ENCODE peak calls at places on chromosomes 6 and 20, in four cellular contexts. K, X, G and L are unnamed samples. For H3K36me3 and H3K9me3, the result is how much of the 10 kb centered on the place peaks cover.

GRCh38 chr20:19012671-19013070 is 199.1 kb downstream of the SCP2D1 start:
- DNase-seq in K (no peak), X (no peak), G (no peak), L (no peak)

GRCh38 chr20:53411129-53411528 is 182.5 kb downstream of the ZNF217 start:
- DNase-seq in K (no peak), X (no peak), G (no peak), L (no peak)

GRCh38 chr20:7851031-7851490 is 89.2 kb downstream of the HAO1 start:
- DNase-seq in K (no peak), X (no peak), G (peak), L (no peak)

GRCh38 chr20:32807706-32808105 is 12.0 kb upstream of the MAPRE1 start:
- DNase-seq in K (no peak), X (no peak), G (no peak), L (no peak)

GRCh38 chr6:142850653-142851434 is 94.1 kb downstream of the HIVEP2 start:
- DNase-seq in K (no peak), X (no peak), G (peak), L (no peak)

GRCh38 chr6:164502838-164503237 is 806.6 kb downstream of the C6orf118 start:
- DNase-seq in K (no peak), X (no peak), G (no peak), L (no peak)

GRCh38 chr6:82364087-82365010 is 732 bp downstream of the TPBG start:
- DNase-seq in K (no peak), X (peak), G (peak), L (peak)

GRCh38 chr6:129748212-129748900 is 38.4 kb upstream of the ARHGAP18 start:
- DNase-seq in K (peak), X (peak), G (peak), L (no peak)

GRCh38 chr20:9166153-9166780 is 97.4 kb downstream of the PLCB4 start:
- DNase-seq in K (no peak), X (no peak), G (no peak), L (no peak)

GRCh38 chr6:21887301-21888185 is 294.0 kb downstream of the SOX4 start:
- DNase-seq in K (no peak), X (no peak), G (peak), L (no peak)

GRCh38 chr6:148516116-148517016 is 173.7 kb downstream of the SASH1 start:
- DNase-seq in K (no peak), X (no peak), G (no peak), L (no peak)

GRCh38 chr6:28811873-28812272 is 111.9 kb downstream of the TRIM27 start:
- DNase-seq in K (no peak), X (no peak), G (peak), L (no peak)

GRCh38 chr6:25125736-25126135 is 153.4 kb upstream of the CARMIL1 start:
- DNase-seq in K (no peak), X (no peak), G (no peak), L (no peak)

GRCh38 chr6:35392773-35393672 is 50.7 kb downstream of the PPARD start:
- DNase-seq in K (no peak), X (no peak), G (no peak), L (peak)

GRCh38 chr20:62119101-62119500 is 3.2 kb upstream of the LSM14B start:
- DNase-seq in K (no peak), X (no peak), G (no peak), L (no peak)

GRCh38 chr6:88650029-88650619 is 313.3 kb downstream of the RNGTT start:
- DNase-seq in K (no peak), X (no peak), G (peak), L (no peak)

GRCh38 chr6:53603381-53604121 is 58.6 kb upstream of the GCLC start:
- DNase-seq in K (no peak), X (no peak), G (peak), L (no peak)

GRCh38 chr20:36591854-36592641 is 13.5 kb upstream of the RAB5IF start:
- DNase-seq in K (peak), X (no peak), G (no peak), L (no peak)

GRCh38 chr6:154080434-154081189 is 41.6 kb downstream of the OPRM1 start:
- DNase-seq in K (no peak), X (no peak), G (peak), L (no peak)

GRCh38 chr6:20644667-20645370 is 110.6 kb downstream of the CDKAL1 start:
- DNase-seq in K (no peak), X (no peak), G (peak), L (no peak)

GRCh38 chr6:37650071-37650481 is 47.6 kb downstream of the MDGA1 start:
- DNase-seq in K (no peak), X (no peak), G (no peak), L (no peak)

GRCh38 chr6:42978487-42978792 is 541 bp downstream of the PEX6 start:
- DNase-seq in K (no peak), X (peak), G (no peak), L (peak)

GRCh38 chr6:45617441-45617840 is 239.7 kb upstream of the SUPT3H start:
- DNase-seq in K (no peak), X (no peak), G (peak), L (no peak)

GRCh38 chr6:97177905-97178304 is 105.1 kb downstream of the MMS22L start:
- DNase-seq in K (no peak), X (no peak), G (peak), L (no peak)

GRCh38 chr20:20821496-20822260 is 109.2 kb upstream of the RALGAPA2 start:
- DNase-seq in K (no peak), X (no peak), G (no peak), L (no peak)

GRCh38 chr6:3383525-3383924 is 73.3 kb downstream of the SLC22A23 start:
- DNase-seq in K (no peak), X (no peak), G (peak), L (no peak)

GRCh38 chr6:1113921-1114320 is 198.0 kb upstream of the FOXQ1 start:
- DNase-seq in K (no peak), X (no peak), G (no peak), L (no peak)

GRCh38 chr20:59063358-59064213 is 21.0 kb upstream of the PRELID3B start:
- DNase-seq in K (no peak), X (peak), G (peak), L (no peak)

GRCh38 chr20:38164069-38164468 is 1.0 kb downstream of the TGM2 start:
- DNase-seq in K (no peak), X (no peak), G (no peak), L (no peak)

GRCh38 chr20:38165966-38166706 is 1.1 kb upstream of the TGM2 start:
- DNase-seq in K (no peak), X (no peak), G (no peak), L (no peak)

GRCh38 chr20:38166707-38167233 is 1.7 kb upstream of the TGM2 start:
- DNase-seq in K (no peak), X (no peak), G (no peak), L (no peak)

GRCh38 chr20:38164624-38165088 is 414 bp downstream of the TGM2 start:
- DNase-seq in K (no peak), X (no peak), G (no peak), L (no peak)

GRCh38 chr20:38165089-38165965 is at the start of gene TGM2:
- DNase-seq in K (peak), X (peak), G (no peak), L (peak)
- H3K4me3 ChIP-seq in K (no peak), X (peak), G (peak), L (peak)

GRCh38 chr6:13302751-13303667 is 25.3 kb downstream of the TBC1D7 start:
- DNase-seq in K (peak), X (peak), G (peak), L (peak)

GRCh38 chr6:13300649-13301590 is 27.4 kb downstream of the TBC1D7 start:
- DNase-seq in K (no peak), X (no peak), G (no peak), L (no peak)

GRCh38 chr6:13303668-13304017 is 24.7 kb downstream of the TBC1D7 start:
- DNase-seq in K (no peak), X (peak), G (peak), L (peak)

GRCh38 chr6:13304101-13304500 is 24.2 kb downstream of the TBC1D7 start:
- DNase-seq in K (no peak), X (no peak), G (peak), L (no peak)

GRCh38 chr6:13302291-13302690 is 26.0 kb downstream of the TBC1D7 start:
- DNase-seq in K (no peak), X (no peak), G (no peak), L (no peak)
- H3K36me3 ChIP-seq in K (under half), X (under half), G (under half), L (under half)

GRCh38 chr6:144673807-144674206 is 388.7 kb downstream of the UTRN start:
- DNase-seq in K (no peak), X (no peak), G (no peak), L (no peak)
- H3K9me3 ChIP-seq in K (under half), X (under half), G (under half), L (under half)

GRCh38 chr6:150599199-150600002 is at the start of gene PLEKHG1:
- DNase-seq in K (peak), X (peak), G (peak), L (peak)

GRCh38 chr6:150598858-150599198 is 857 bp upstream of the PLEKHG1 start:
- DNase-seq in K (no peak), X (no peak), G (no peak), L (no peak)

GRCh38 chr6:150600003-150600301 is 267 bp downstream of the PLEKHG1 start:
- DNase-seq in K (no peak), X (no peak), G (no peak), L (no peak)

GRCh38 chr6:150596439-150596838 is 3.2 kb upstream of the PLEKHG1 start:
- DNase-seq in K (no peak), X (no peak), G (no peak), L (no peak)

DNA sequence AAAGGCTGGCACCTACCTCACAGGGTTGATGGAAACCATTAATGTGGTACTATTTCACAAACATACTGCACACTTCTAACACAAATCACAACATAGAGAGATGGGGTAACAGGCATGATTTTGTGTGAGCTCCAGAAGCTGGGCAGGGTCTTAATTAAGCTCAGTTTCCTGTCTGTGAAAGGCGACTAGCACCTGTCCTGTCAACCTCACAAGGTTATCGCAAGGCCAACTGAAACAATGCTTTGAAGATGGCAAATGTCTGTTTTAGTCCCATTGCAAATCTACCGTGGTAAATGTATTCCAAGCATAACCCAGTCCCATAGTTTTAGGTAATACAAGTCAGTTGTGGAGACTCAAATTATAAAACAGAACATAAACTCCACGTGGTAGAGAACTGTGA is 1.3 kb upstream of the PLEKHG1 start:
- DNase-seq in K (no peak), X (no peak), G (no peak), L (no peak)
- H3K4me3 ChIP-seq in K (no peak), X (no peak), G (no peak), L (no peak)

GRCh38 chr6:7888587-7889357 is 21.8 kb downstream of the TXNDC5 start:
- DNase-seq in K (no peak), X (no peak), G (no peak), L (no peak)
- H3K36me3 ChIP-seq in K (under half), X (half or more), G (half or more), L (under half)

GRCh38 chr6:168574699-168575195 is 133.8 kb downstream of the SMOC2 start:
- DNase-seq in K (no peak), X (peak), G (no peak), L (peak)

GRCh38 chr6:168571268-168571667 is 130.3 kb downstream of the SMOC2 start:
- DNase-seq in K (no peak), X (no peak), G (no peak), L (no peak)

GRCh38 chr6:168575346-168576098 is 134.5 kb downstream of the SMOC2 start:
- DNase-seq in K (no peak), X (no peak), G (no peak), L (no peak)

GRCh38 chr6:168576388-168576787 is 135.4 kb downstream of the SMOC2 start:
- DNase-seq in K (no peak), X (no peak), G (no peak), L (peak)

DNA sequence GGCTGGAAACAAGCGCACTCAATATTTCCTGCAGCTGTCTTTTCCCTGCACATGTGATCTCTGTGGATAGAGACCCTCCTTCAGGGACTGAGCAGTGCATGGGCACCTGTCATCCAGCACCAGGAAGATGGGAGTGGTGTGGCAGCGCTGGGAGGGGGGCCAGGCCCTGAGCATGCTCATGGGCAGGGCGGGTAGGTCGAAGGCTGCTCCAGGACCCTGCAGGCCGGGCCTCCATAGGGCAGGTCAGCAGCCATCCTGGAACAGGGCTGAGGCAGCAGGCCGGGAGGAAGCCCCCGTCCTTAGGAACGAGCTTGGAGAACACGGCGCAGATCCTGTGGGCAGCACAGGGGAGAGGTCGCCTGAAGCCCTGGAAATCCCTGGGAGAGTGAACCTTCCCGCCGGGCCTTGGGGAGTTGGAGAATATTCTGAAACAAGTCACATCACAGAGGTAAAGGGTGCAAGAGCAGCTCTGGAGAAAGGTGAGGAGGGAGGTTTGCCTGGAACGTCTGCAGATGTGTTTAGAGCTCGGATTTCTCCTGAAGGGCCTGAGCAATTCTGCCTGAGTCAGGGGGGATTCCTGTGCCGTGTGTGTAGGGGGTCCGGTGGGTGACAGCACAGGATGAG is 133.2 kb downstream of the SMOC2 start:
- DNase-seq in K (no peak), X (no peak), G (no peak), L (no peak)
- H3K9me3 ChIP-seq in K (under half), X (under half), G (under half), L (under half)